ENCODE peak calls at places on chromosomes 2 and 18, in four cellular contexts. B, W, Q and C are unnamed samples.

GRCh38 chr2:173218331-173219056 is 136.2 kb upstream of the CDCA7 start:
- DNase-seq in B (no peak), W (no peak), Q (peak), C (no peak)

GRCh38 chr2:191333911-191334357 is 88.7 kb downstream of the MYO1B start:
- DNase-seq in B (no peak), W (no peak), Q (no peak), C (peak)

GRCh38 chr2:85854166-85854509 is 34.7 kb downstream of the ST3GAL5 start:
- DNase-seq in B (no peak), W (no peak), Q (no peak), C (peak)

GRCh38 chr2:7685342-7686015 is 768.3 kb downstream of the RNF144A start:
- DNase-seq in B (no peak), W (no peak), Q (no peak), C (no peak)

GRCh38 chr18:35397976-35398375 is 20.8 kb upstream of the ZNF396 start:
- DNase-seq in B (no peak), W (no peak), Q (no peak), C (no peak)

GRCh38 chr2:105081006-105081701 is 43.3 kb downstream of the MRPS9 start:
- DNase-seq in B (no peak), W (no peak), Q (no peak), C (no peak)

GRCh38 chr2:176449852-176450251 is 180.6 kb downstream of the MTX2 start:
- DNase-seq in B (no peak), W (no peak), Q (no peak), C (no peak)

GRCh38 chr2:85550476-85550875 is 10.8 kb downstream of the GGCX start:
- DNase-seq in B (no peak), W (no peak), Q (peak), C (no peak)

GRCh38 chr2:167844714-167845530 is 402.5 kb downstream of the STK39 start:
- DNase-seq in B (no peak), W (no peak), Q (no peak), C (no peak)

GRCh38 chr2:187497858-187498463 is 49.9 kb upstream of the CALCRL start:
- DNase-seq in B (no peak), W (no peak), Q (no peak), C (no peak)

GRCh38 chr2:121791253-121791652 is 35.8 kb downstream of the TSN start:
- DNase-seq in B (no peak), W (no peak), Q (no peak), C (no peak)

GRCh38 chr18:45284174-45284573 is 331.1 kb upstream of the SLC14A2 start:
- DNase-seq in B (no peak), W (no peak), Q (no peak), C (no peak)

GRCh38 chr2:88195247-88195646 is 25.1 kb downstream of the THNSL2 start:
- DNase-seq in B (no peak), W (no peak), Q (no peak), C (no peak)

GRCh38 chr2:142290931-142291330 is 160.1 kb upstream of the LRP1B start:
- DNase-seq in B (no peak), W (no peak), Q (no peak), C (no peak)

GRCh38 chr2:88055436-88056128 is at the start of gene KRCC1:
- DNase-seq in B (peak), W (no peak), Q (peak), C (peak)

GRCh38 chr2:129236601-129237000 is 742.9 kb upstream of the RAB6C start:
- DNase-seq in B (no peak), W (no peak), Q (no peak), C (no peak)

GRCh38 chr18:78659748-78660147 is 319.9 kb upstream of the SALL3 start:
- DNase-seq in B (no peak), W (no peak), Q (no peak), C (no peak)
- TF ChIP-seq CTCF in B (no peak), W (no peak), Q (peak), C (no peak)

DNA sequence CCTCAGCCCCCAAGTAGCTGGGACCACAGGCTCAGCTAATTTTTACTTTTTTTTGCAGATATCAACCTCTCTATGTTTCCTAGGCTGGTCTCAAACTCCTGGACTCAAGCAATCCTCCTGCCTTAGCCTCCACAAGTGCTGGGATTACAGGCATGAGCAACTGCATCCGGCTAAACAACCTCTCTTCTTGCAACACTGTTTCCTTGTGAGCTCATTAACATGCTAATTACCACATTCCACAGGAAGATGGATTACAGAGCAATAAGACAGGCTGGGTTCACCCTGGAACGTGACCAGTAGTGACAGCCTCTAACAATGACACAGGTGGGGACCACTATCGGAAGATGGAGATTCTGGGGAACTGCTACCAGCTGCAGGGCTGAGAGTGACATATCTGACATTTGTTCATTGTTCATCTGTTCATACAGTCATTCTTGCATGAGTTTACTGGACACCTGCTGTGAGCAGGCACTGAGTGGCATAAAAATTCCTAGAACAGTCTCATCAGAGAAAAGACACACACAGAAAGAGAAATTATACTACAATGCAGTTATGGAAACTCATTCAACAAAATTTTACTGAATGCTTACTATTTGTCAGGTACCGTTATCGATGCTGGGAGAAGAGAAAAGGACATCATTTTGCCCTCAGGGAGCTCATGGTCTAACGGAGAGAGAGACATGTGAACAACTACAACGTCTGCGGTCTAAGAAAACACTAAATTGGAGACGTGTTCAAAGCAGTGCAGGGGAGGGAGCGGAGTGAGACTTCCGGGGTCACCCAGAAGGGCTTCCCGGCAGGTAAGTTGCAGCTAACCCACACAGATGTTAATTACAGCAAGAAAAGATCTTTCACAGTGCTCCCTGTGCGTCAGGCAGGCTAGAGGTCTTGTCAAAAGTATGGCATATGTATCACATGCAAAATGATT is 37.6 kb downstream of the PROC start:
- DNase-seq in B (no peak), W (no peak), Q (no peak), C (no peak)
- H3K4me3 ChIP-seq in B (no peak), W (no peak), Q (no peak), C (no peak)

DNA sequence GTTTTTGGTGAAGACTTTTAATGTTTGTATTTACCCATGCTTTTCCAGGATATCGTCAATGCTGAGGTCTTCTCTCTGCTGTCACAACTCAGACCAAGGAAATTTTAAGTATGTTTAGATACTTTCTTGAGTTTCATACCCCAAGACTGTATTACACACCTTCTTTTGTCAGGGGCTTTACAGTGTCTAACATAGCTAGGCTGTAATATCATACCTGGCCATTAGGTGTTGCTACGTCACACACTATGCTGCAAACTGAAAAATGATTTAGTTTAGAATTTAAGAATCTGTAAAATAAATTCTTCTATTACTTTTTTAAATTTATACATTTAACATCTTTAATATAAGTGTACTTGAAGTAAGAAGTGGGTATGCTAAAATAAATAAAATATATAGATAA is 358.4 kb upstream of the NRP2 start:
- DNase-seq in B (no peak), W (no peak), Q (no peak), C (no peak)
- TF ChIP-seq CTCF in B (peak), W (peak), Q (no peak), C (peak)

GRCh38 chr2:144567745-144568144 is 47.8 kb upstream of the ZEB2 start:
- DNase-seq in B (no peak), W (no peak), Q (no peak), C (no peak)
- H3K4me3 ChIP-seq in B (no peak), W (no peak), Q (no peak), C (no peak)

DNA sequence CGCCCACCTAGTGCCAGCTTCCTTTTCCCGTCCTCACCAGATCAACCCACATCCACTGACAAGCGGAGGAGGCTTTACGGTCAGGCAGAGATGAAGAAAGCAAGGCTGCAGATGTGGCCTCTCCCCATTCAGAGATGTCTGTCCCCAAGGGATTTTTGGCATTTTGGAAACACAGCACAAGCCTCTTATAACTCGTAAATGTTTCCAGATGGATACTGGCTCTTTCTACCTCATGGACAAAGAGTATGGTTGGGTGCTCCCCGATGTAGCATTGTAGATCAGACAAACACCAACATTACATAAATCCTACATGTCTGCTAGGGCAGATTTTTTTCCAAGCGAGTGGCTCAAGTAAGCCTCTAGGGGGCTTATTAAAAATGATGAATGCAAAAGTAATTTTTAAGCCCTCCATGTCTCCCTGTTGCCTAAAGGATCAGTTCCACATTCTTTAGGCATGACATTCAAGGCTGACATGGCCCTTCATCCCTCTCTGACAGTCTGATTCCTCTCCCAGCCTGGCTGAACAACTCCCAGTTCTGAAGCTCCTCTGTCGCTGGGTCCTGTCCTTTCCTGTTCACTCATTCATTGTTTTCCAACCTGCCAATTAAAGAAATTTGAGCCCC is 11.7 kb downstream of the VIT start:
- DNase-seq in B (no peak), W (no peak), Q (no peak), C (no peak)
- TF ChIP-seq CTCF in B (no peak), W (peak), Q (no peak), C (no peak)